ENCODE peak calls at places on chromosomes 1 and 21, in four cellular contexts. V, K, U and C are unnamed samples.

GRCh38 chr1:55970711-55971110 is 608.7 kb downstream of the PLPP3 start:
- DNase-seq in V (no peak), K (no peak), U (no peak), C (no peak)

GRCh38 chr1:6899141-6899540 is 113.9 kb downstream of the CAMTA1 start:
- DNase-seq in V (no peak), K (no peak), U (no peak), C (no peak)

GRCh38 chr1:185479781-185480180 is 162.7 kb upstream of the IVNS1ABP start:
- DNase-seq in V (no peak), K (no peak), U (no peak), C (no peak)

GRCh38 chr1:206589206-206589605 is 23.1 kb downstream of the EIF2D start:
- DNase-seq in V (no peak), K (no peak), U (no peak), C (no peak)

GRCh38 chr1:12356004-12356890 is 126.4 kb downstream of the VPS13D start:
- DNase-seq in V (peak; percentile 50), K (no peak), U (peak; percentile 89), C (no peak)

GRCh38 chr1:210143465-210144062 is 89.0 kb upstream of the SERTAD4 start:
- DNase-seq in V (peak; percentile 57), K (peak; percentile 43), U (peak; percentile 29), C (peak; percentile 77)

GRCh38 chr1:33719771-33720670 is 143.9 kb upstream of the HMGB4 start:
- DNase-seq in V (no peak), K (no peak), U (no peak), C (peak; percentile 28)

GRCh38 chr1:5637171-5637570 is 355.1 kb downstream of the NPHP4 start:
- DNase-seq in V (peak; percentile 7), K (peak; percentile 28), U (no peak), C (no peak)

GRCh38 chr1:145690587-145691558 is 16.3 kb downstream of the PDZK1 start:
- DNase-seq in V (no peak), K (no peak), U (peak; percentile 54), C (no peak)

GRCh38 chr1:230273141-230273710 is 152.9 kb downstream of the PGBD5 start:
- DNase-seq in V (no peak), K (no peak), U (no peak), C (no peak)

GRCh38 chr1:24961961-24962861 is 32.1 kb upstream of the RUNX3 start:
- DNase-seq in V (no peak), K (no peak), U (no peak), C (no peak)

GRCh38 chr1:220733090-220733569 is 15.0 kb upstream of the MTARC2 start:
- DNase-seq in V (peak; percentile 80), K (peak; percentile 81), U (peak; percentile 77), C (peak; percentile 97)

GRCh38 chr1:180923024-180923841 is 10.5 kb downstream of the KIAA1614 start:
- DNase-seq in V (no peak), K (no peak), U (peak; percentile 45), C (peak; percentile 68)

GRCh38 chr1:42941640-42942330 is 16.9 kb downstream of the SLC2A1 start:
- DNase-seq in V (no peak), K (peak; percentile 72), U (no peak), C (no peak)

GRCh38 chr1:22791736-22792325 is 81.2 kb downstream of the EPHB2 start:
- DNase-seq in V (no peak), K (no peak), U (peak; percentile 40), C (no peak)

GRCh38 chr1:84834419-84835064 is 58.5 kb downstream of the LPAR3 start:
- DNase-seq in V (no peak), K (no peak), U (no peak), C (no peak)

GRCh38 chr1:244730153-244730933 is 77.4 kb downstream of the DESI2 start:
- DNase-seq in V (no peak), K (peak; percentile 4), U (no peak), C (peak; percentile 71)
- TF ChIP-seq PHF8 in V (no peak), K (no peak), U (peak; percentile 57), C (peak; percentile 43)

DNA sequence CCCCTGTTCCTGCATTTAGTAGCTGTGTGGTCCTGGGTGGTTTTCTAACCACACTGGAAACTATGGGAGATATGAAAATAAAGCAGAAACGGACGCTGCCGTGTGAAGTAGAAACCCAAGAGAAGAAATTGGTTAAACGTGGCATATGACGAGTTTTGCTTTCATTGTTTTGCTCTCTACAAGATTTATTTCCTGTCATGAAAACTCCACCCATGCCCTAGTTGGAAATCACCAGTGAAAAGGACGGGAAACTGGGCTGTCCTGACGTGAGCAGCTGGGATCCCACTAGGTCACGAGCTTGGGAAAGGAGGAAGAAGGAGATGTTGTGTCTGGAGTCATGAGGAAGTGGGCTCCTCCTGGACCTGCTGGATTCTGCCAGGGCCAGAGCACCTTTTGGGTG is 120.8 kb upstream of the GADD45A start:
- DNase-seq in V (no peak), K (no peak), U (no peak), C (no peak)
- TF ChIP-seq PHF8 in V (no peak), K (no peak), U (no peak), C (no peak)

DNA sequence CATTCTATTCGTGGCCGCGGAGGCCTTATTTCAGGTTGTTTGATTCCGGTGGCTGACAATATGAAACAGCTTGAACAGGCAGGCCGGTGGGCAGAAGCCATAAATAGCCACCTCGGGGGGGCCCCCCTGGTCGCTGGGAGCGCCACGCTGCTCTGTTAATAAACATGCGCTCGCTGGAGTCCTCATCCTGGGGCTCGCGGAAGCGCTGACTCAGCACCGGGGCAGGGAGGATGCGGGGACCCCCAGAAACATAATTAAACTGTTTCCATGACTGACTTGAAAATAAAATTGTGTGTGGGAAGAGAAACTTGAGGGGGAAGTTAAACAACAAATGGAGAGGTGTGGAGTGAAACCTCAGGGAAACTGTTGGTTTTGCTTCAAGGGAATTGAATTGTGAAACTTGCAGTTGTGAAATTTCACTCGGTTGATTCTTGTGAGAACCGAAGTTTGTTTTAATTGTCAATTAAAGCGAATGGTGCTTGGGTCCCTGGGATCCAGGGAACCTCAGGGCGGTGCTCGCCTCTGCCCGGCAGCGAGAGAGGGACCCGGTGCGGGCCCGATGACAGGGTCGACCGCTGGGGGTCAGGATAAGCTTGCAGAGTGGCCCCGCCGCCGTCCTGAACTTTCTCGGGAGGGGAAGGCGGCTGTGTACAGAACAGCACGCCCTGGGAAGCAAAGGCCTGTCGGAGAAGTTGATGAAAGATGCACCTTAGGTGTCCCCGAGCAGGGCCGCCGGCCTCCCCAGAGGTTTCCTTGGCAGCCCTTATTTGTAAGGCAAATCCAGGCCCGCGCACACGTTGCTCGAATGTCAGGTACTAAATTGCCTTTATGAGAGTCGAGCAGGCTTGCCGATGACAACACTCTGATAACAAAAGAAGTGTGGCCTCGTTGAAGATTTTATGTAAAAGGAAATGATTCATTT is 176.9 kb upstream of the LMO4 start:
- DNase-seq in V (no peak), K (peak; percentile 54), U (no peak), C (peak; percentile 63)
- TF ChIP-seq PHF8 in V (no peak), K (no peak), U (no peak), C (no peak)

GRCh38 chr21:43262427-43262826 is 93.6 kb downstream of the CRYAA start:
- DNase-seq in V (no peak), K (no peak), U (no peak), C (no peak)
- TF ChIP-seq PHF8 in V (no peak), K (no peak), U (no peak), C (no peak)

GRCh38 chr1:50846224-50846839 is 113.7 kb downstream of the FAF1 start:
- DNase-seq in V (no peak), K (no peak), U (no peak), C (no peak)
- TF ChIP-seq PHF8 in V (no peak), K (no peak), U (no peak), C (no peak)

GRCh38 chr21:46084041-46084561 is 13.8 kb upstream of the COL6A2 start:
- DNase-seq in V (no peak), K (no peak), U (no peak), C (no peak)

GRCh38 chr21:46081022-46081861 is 16.7 kb upstream of the COL6A2 start:
- DNase-seq in V (no peak), K (no peak), U (no peak), C (no peak)

GRCh38 chr21:46083271-46084040 is 14.5 kb upstream of the COL6A2 start:
- DNase-seq in V (no peak), K (no peak), U (no peak), C (no peak)

GRCh38 chr21:46081862-46082637 is 15.9 kb upstream of the COL6A2 start:
- DNase-seq in V (no peak), K (no peak), U (no peak), C (no peak)

DNA sequence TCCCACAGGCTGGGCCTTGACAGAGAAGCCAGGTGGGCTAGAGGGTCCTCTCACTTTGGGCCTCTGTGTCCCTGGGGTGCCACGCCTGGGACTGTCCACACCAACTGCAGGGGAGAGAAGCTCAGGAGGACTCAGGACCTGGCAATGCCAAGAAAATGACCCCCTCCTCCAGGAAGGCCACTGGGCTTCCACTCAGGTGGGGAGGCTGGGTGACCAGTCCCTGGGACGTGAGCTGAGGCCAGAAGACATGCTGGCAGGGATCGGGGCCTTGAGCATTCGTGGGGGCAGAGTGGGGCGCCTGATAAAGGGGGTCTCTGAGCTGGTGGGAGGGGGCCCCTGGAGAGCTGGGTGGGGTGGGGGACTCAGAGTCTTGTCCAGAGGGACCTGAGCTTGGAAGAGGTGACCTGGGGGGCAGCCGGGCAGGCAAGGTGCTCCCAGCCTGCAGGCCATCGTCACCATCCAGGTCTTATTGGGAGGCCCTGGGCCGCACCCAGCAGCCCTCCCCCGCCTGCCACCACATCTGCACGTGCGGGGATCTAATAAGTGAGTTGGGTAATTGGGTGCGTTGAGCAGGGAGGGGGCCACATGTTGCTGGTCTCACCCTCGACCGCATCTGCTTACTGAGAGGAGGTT is 15.2 kb upstream of the COL6A2 start:
- DNase-seq in V (no peak), K (no peak), U (no peak), C (no peak)
- TF ChIP-seq PHF8 in V (no peak), K (no peak), U (no peak), C (no peak)

GRCh38 chr21:45405271-45405818 is 380 bp downstream of the COL18A1 start:
- DNase-seq in V (peak; percentile 43), K (peak; percentile 97), U (no peak), C (no peak)
- TF ChIP-seq PHF8 in V (no peak), K (peak; percentile 46), U (no peak), C (peak; percentile 22)

DNA sequence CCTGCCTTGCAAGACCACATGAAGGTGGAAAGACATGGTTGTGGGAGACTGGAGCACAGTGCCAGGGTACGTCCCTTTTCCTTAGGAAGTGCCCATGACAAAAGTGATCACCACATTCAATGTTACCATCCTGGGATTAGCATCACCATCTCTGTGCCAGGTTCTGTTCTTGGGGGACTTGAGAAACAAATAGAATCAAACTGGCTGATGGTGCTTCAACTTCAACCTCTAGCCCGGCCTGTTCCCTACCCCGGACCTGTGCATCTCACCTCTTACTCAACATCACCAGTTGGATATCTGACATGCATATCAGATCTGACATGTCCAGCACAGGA is 153.3 kb downstream of the GRIK3 start:
- DNase-seq in V (no peak), K (no peak), U (no peak), C (no peak)
- TF ChIP-seq PHF8 in V (no peak), K (no peak), U (no peak), C (no peak)

GRCh38 chr1:200224315-200224714 is 185.5 kb downstream of the ZNF281 start:
- DNase-seq in V (no peak), K (no peak), U (no peak), C (no peak)
- TF ChIP-seq PHF8 in V (no peak), K (no peak), U (no peak), C (no peak)